ENCODE peak calls at places on chromosomes 12 and 14, in four cellular contexts. D is SK-N-SH, A is H1, E is HepG2. W is an unnamed sample.

GRCh38 chr12:53414756-53415417 is 8.8 kb upstream of the AMHR2 start:
- DNase-seq in A (no peak), D (peak), E (no peak), W (no peak)

GRCh38 chr12:60644076-60644475 is 1048.2 kb downstream of the SLC16A7 start:
- DNase-seq in D (no peak), A (no peak), E (no peak), W (no peak)

GRCh38 chr14:89429206-89430091 is 12.4 kb upstream of the FOXN3 start:
- DNase-seq in D (peak), E (no peak), A (no peak), W (no peak)

GRCh38 chr14:58171090-58171489 is 19.1 kb upstream of the ARMH4 start:
- DNase-seq in D (peak), E (peak), A (peak), W (peak)

GRCh38 chr12:52577316-52577715 is 3.7 kb upstream of the KRT74 start:
- DNase-seq in A (no peak), D (no peak), E (no peak), W (no peak)

GRCh38 chr14:99481745-99482099 is 513 bp downstream of the CCNK start:
- DNase-seq in E (no peak), A (no peak), D (no peak), W (no peak)

GRCh38 chr14:99436247-99437180 is 44.1 kb downstream of the SETD3 start:
- DNase-seq in E (no peak), A (peak), D (no peak), W (no peak)

GRCh38 chr14:75283884-75284563 is 5.4 kb downstream of the FOS start:
- DNase-seq in D (no peak), A (no peak), E (peak), W (no peak)

GRCh38 chr12:68495666-68496065 is 115.0 kb upstream of the RAP1B start:
- DNase-seq in E (no peak), A (no peak), D (no peak), W (no peak)

GRCh38 chr12:122687091-122687490 is 16.1 kb downstream of the HCAR2 start:
- DNase-seq in D (no peak), A (no peak), E (no peak), W (no peak)

GRCh38 chr12:111417784-111418593 is 12.3 kb downstream of the SH2B3 start:
- DNase-seq in E (no peak), D (no peak), A (no peak), W (no peak)

GRCh38 chr12:64672925-64673409 is 62.7 kb downstream of the RASSF3 start:
- DNase-seq in A (no peak), D (peak), E (peak), W (no peak)

GRCh38 chr12:120841525-120841924 is 62.6 kb downstream of the SPPL3 start:
- DNase-seq in D (no peak), A (no peak), E (no peak), W (no peak)

GRCh38 chr12:112218150-112218549 is 92.8 kb downstream of the TRAFD1 start:
- DNase-seq in A (no peak), E (no peak), D (no peak), W (no peak)

GRCh38 chr12:108627134-108627920 is 6.4 kb downstream of the SELPLG start:
- DNase-seq in D (no peak), E (no peak), A (no peak), W (no peak)

DNA sequence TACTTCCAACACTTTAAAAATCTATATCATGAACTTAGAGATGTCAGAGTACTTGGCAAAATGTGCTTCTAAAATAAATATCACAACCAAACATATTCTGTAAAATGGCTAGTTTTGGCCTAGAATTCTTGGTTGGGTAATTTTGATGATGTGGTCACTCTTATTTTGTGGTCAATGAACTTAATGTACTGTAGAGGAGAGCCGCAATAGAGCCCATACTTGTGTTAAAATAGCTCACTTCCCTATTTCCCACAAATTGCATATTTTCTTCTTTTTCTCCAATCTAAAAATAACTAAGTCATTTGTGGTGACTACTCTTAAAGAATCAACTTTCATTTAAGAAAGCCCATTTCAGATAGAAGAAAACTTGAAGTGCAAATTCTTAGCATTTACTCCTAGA is 619.4 kb downstream of the CCER1 start:
- DNase-seq in D (no peak), A (no peak), E (no peak), W (no peak)
- TF ChIP-seq TAF1 in D (no peak), A (no peak), E (no peak), W (no peak)

GRCh38 chr14:69882086-69882864 is 3.1 kb downstream of the SMOC1 start:
- DNase-seq in E (no peak), A (no peak), D (peak), W (no peak)

GRCh38 chr14:69882915-69883314 is 3.7 kb downstream of the SMOC1 start:
- DNase-seq in E (no peak), A (no peak), D (no peak), W (no peak)

GRCh38 chr14:69887740-69888657 is 8.8 kb downstream of the SMOC1 start:
- DNase-seq in D (no peak), A (peak), E (peak), W (no peak)

GRCh38 chr14:69891422-69891821 is 12.2 kb downstream of the SMOC1 start:
- DNase-seq in A (peak), D (no peak), E (no peak), W (no peak)

GRCh38 chr14:69886843-69887242 is 7.6 kb downstream of the SMOC1 start:
- DNase-seq in E (no peak), A (no peak), D (no peak), W (no peak)
- TF ChIP-seq TAF1 in E (no peak), A (no peak), D (no peak), W (no peak)

GRCh38 chr12:76449572-76449971 is 101.4 kb upstream of the BBS10 start:
- DNase-seq in A (no peak), E (no peak), D (no peak), W (no peak)
- TF ChIP-seq TAF1 in A (no peak), E (no peak), D (no peak), W (no peak)

GRCh38 chr12:96033549-96034389 is 1.6 kb downstream of the LTA4H start:
- DNase-seq in E (no peak), D (no peak), A (no peak), W (no peak)

GRCh38 chr12:96035283-96036236 is at the start of gene LTA4H:
- DNase-seq in A (peak), E (peak), D (peak), W (peak)

GRCh38 chr12:96036765-96037455 is 1.5 kb upstream of the LTA4H start:
- DNase-seq in D (no peak), E (no peak), A (no peak), W (no peak)

GRCh38 chr12:96040305-96041133 is 5.1 kb upstream of the LTA4H start:
- DNase-seq in E (no peak), D (no peak), A (no peak), W (no peak)

GRCh38 chr12:96034631-96035282 is 630 bp downstream of the LTA4H start:
- DNase-seq in A (no peak), E (peak), D (peak), W (no peak)
- TF ChIP-seq TAF1 in A (no peak), E (no peak), D (no peak), W (no peak)

GRCh38 chr12:28709996-28710685 is 438.9 kb upstream of the FAR2 start:
- DNase-seq in A (no peak), D (no peak), E (no peak), W (no peak)

GRCh38 chr12:28711411-28711810 is 437.7 kb upstream of the FAR2 start:
- DNase-seq in D (no peak), E (no peak), A (no peak), W (no peak)

GRCh38 chr12:28710882-28711281 is 438.2 kb upstream of the FAR2 start:
- DNase-seq in E (no peak), A (no peak), D (no peak), W (no peak)

GRCh38 chr12:28704477-28705169 is 444.5 kb upstream of the FAR2 start:
- DNase-seq in A (no peak), D (no peak), E (no peak), W (no peak)

GRCh38 chr12:28708918-28709371 is 440.1 kb upstream of the FAR2 start:
- DNase-seq in E (no peak), A (no peak), D (no peak), W (no peak)
- TF ChIP-seq TAF1 in E (no peak), A (no peak), D (no peak), W (no peak)

DNA sequence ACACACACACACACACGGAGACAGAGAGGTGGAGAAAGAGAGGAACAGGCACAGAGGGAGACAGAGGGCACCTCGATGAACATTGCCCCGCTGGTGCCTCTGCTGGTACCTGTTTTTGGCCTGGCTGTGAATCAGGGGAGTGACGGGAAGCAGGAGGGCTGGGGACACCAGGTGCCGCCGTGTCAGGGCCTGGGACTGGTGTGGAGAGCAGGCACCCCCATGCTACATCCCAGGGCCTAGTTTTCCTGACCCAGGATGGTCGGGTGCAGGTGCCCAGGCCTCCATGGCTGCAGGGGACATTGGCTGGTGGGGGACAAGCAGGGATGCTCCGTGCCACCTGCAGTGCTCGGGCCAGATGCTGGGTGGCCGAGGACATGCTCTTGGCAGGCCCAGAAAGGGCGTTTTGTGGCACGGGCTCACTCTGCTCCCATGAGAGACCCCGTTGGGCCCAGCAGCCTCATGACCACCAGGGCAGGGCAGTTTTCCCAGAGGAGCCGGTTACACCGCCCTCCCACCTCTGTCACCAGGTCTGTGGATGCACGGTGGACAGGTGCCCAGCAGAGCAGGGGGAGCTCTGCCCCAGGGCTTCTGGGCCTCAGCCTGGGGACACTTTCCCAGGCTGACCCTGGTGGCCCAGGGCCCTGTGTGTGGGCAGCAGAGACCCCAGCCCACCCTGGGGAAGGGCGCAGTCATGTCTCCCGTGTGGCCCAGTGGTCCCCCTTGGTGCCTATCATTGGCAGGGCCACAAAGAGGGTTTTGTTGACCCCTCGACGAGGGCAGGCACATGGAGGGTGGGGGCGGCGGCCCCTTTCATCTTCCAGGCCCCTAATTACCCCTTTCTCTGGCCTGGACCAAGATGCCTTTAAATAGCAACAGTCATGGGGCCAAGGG is 207.5 kb upstream of the RTL1 start:
- DNase-seq in A (peak), E (no peak), D (peak), W (peak)
- TF ChIP-seq TAF1 in A (no peak), E (no peak), D (no peak), W (no peak)

GRCh38 chr12:41190360-41190759 is 2.2 kb downstream of the PDZRN4 start:
- DNase-seq in D (peak), E (peak), A (no peak), W (no peak)
- TF ChIP-seq TAF1 in D (no peak), E (no peak), A (no peak), W (no peak)

DNA sequence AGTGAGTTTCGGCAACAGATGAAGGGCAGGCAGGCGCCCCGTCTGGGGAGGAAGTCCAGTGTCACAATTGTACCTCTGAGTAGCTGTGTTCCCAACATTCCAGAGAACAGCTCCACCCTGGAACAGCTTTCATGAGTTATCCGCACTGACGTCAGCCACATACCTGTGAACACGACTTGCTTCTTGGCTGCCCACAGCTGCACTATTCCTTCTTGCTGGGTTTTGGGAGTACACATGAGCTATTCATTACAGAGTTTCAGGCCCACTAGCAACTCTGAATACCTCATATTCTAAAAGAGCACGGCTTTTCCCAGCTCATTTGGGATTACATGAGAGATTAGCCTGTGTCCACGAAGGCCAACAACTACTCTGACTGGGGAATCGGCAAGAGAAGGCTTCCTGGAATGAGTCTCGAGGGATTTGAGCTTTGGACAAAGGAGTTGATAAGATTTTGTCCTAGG is 26.3 kb downstream of the MAPK1IP1L start:
- DNase-seq in E (peak), A (peak), D (no peak), W (no peak)
- TF ChIP-seq TAF1 in E (no peak), A (no peak), D (no peak), W (no peak)

W was measured in GM12892.